ENCODE peak calls at places on chromosomes 3 and 15, in ten cellular contexts. H is CD4-positive, CD25-positive, alpha-beta regulatory T cell; N is left lung; W is psoas muscle; V is OCI-LY7; M is osteoblast; O is aorta; G is neural progenitor cell; X is upper lobe of right lung; C is tibial nerve. Q is an unnamed sample.

GRCh38 chr3:8793242-8793641 is 23.8 kb upstream of the OXTR start:
- DNase-seq in H (no peak), N (no peak), W (no peak), V (no peak), M (peak; percentile 89), O (no peak), G (no peak), X (no peak), C (no peak), Q (no peak)

GRCh38 chr15:64249406-64249805 is 86.6 kb upstream of the PPIB start:
- DNase-seq in H (no peak), N (no peak), W (no peak), V (no peak), M (no peak), O (no peak), G (no peak), X (no peak), C (no peak), Q (no peak)

GRCh38 chr3:132079150-132079549 is 44.3 kb upstream of the CPNE4 start:
- DNase-seq in H (no peak), N (no peak), W (no peak), V (no peak), M (peak; percentile 15), O (no peak), G (no peak), X (no peak), C (no peak), Q (no peak)

GRCh38 chr3:29426302-29427226 is 145.7 kb downstream of the RBMS3 start:
- DNase-seq in H (no peak), N (no peak), W (no peak), V (no peak), M (no peak), O (no peak), G (no peak), X (no peak), C (no peak), Q (no peak)

GRCh38 chr15:96331942-96332853 is 1.7 kb downstream of the NR2F2 start:
- DNase-seq in H (no peak), N (peak; percentile 82), W (peak; percentile 67), V (no peak), M (peak; percentile 81), O (no peak), G (peak; percentile 59), X (peak; percentile 80), C (peak; percentile 4), Q (no peak)

GRCh38 chr15:35876762-35877161 is 330.8 kb upstream of the DPH6 start:
- DNase-seq in H (no peak), N (no peak), W (no peak), V (no peak), M (peak; percentile 6), O (no peak), G (no peak), X (no peak), C (no peak), Q (no peak)

GRCh38 chr15:38187646-38188313 is 64.9 kb upstream of the SPRED1 start:
- DNase-seq in H (no peak), N (no peak), W (no peak), V (no peak), M (no peak), O (no peak), G (no peak), X (no peak), C (no peak), Q (no peak)

GRCh38 chr3:42052867-42053351 is 38.2 kb upstream of the TRAK1 start:
- DNase-seq in H (no peak), N (no peak), W (no peak), V (no peak), M (no peak), O (no peak), G (peak; percentile 34), X (no peak), C (no peak), Q (no peak)

GRCh38 chr15:68515371-68516095 is 63.3 kb upstream of the CORO2B start:
- DNase-seq in H (no peak), N (no peak), W (no peak), V (no peak), M (no peak), O (no peak), G (no peak), X (no peak), C (no peak), Q (no peak)

GRCh38 chr15:36943496-36944361 is 156.6 kb downstream of the MEIS2 start:
- DNase-seq in H (no peak), N (no peak), W (no peak), V (no peak), M (no peak), O (no peak), G (peak; percentile 73), X (no peak), C (no peak), Q (no peak)

GRCh38 chr15:29183071-29183831 is 86.4 kb downstream of the NSMCE3 start:
- DNase-seq in H (no peak), N (no peak), W (no peak), V (no peak), M (peak; percentile 62), O (no peak), G (no peak), X (no peak), C (no peak), Q (no peak)

GRCh38 chr3:71225951-71226564 is 357.5 kb downstream of the FOXP1 start:
- DNase-seq in H (no peak), N (no peak), W (no peak), V (no peak), M (no peak), O (peak; percentile 62), G (no peak), X (no peak), C (no peak), Q (no peak)

GRCh38 chr3:56682458-56683121 is 475 bp downstream of the TASOR start:
- DNase-seq in H (peak; percentile 82), N (peak; percentile 93), W (peak; percentile 73), V (peak; percentile 86), M (peak; percentile 91), O (peak; percentile 81), G (peak; percentile 91), X (peak; percentile 89), C (peak; percentile 57), Q (peak; percentile 74)
- H3K9me3 ChIP-seq in H (no peaks in the 10 kb centered on the region), N (peaks cover 3% of the 10 kb centered on the region), W (no peaks in the 10 kb centered on the region), V (peaks cover 5% of the 10 kb centered on the region), M (no peaks in the 10 kb centered on the region), O (no peaks in the 10 kb centered on the region), G (peaks cover 10% of the 10 kb centered on the region), X (no peaks in the 10 kb centered on the region), C (no peaks in the 10 kb centered on the region), Q (no peaks in the 10 kb centered on the region)

GRCh38 chr3:26279091-26279490 is 343.5 kb upstream of the LRRC3B start:
- DNase-seq in H (no peak), N (no peak), W (no peak), V (no peak), M (no peak), O (no peak), G (no peak), X (no peak), C (no peak), Q (no peak)

GRCh38 chr3:26280517-26280916 is 342.1 kb upstream of the LRRC3B start:
- DNase-seq in H (no peak), N (no peak), W (no peak), V (no peak), M (no peak), O (no peak), G (no peak), X (no peak), C (no peak), Q (no peak)

DNA sequence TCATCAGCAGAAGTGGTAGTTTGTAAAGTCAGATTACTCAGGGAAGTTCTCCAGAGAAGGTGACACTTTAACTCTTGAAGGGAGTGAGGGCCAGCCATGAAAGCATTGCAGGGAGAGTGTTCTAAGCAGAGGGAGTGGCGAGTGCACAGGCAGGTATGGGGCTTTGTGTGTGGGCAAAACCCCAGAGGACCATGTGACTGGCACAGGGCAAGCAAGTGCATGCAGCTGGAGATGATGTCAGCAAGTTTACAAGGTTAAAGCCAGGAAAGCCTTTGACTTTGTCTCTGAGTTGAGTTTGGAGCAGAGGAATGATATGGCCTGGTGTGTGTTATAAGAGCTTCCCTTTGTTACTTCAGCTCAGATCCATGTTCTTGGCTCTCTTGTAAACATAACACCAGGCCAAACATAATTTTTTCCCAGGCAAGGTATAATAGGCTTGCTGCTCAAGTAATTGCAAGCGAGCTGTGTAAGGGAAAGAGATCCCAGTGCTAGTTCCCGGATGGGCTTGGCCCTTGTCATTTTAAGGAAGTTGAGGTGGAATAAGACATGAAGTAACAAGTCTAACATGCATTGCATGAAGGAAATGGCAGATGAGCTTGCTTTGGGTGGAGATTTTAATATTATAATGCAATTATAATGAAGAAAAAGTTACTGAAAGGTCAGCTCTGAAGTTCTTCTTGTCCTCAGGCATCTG is 341.1 kb upstream of the LRRC3B start:
- DNase-seq in H (no peak), N (no peak), W (no peak), V (no peak), M (no peak), O (no peak), G (no peak), X (no peak), C (no peak), Q (no peak)
- H3K9me3 ChIP-seq in H (peaks cover 15% of the 10 kb centered on the region), N (no peaks in the 10 kb centered on the region), W (peaks cover 12% of the 10 kb centered on the region), V (no peaks in the 10 kb centered on the region), M (peaks cover 7% of the 10 kb centered on the region), O (peaks cover 11% of the 10 kb centered on the region), G (no peaks in the 10 kb centered on the region), X (peaks cover 6% of the 10 kb centered on the region), C (no peaks in the 10 kb centered on the region), Q (peaks cover 18% of the 10 kb centered on the region)

GRCh38 chr3:1843111-1843510 is 255.6 kb upstream of the CNTN4 start:
- DNase-seq in H (no peak), N (no peak), W (no peak), V (no peak), M (no peak), O (no peak), G (no peak), X (no peak), C (no peak), Q (no peak)

GRCh38 chr3:1847571-1847970 is 251.1 kb upstream of the CNTN4 start:
- DNase-seq in H (no peak), N (no peak), W (no peak), V (no peak), M (no peak), O (no peak), G (no peak), X (no peak), C (no peak), Q (no peak)

GRCh38 chr3:1852950-1853349 is 245.7 kb upstream of the CNTN4 start:
- DNase-seq in H (no peak), N (no peak), W (no peak), V (no peak), M (no peak), O (no peak), G (no peak), X (no peak), C (no peak), Q (no peak)

GRCh38 chr3:1848935-1849334 is 249.7 kb upstream of the CNTN4 start:
- DNase-seq in H (no peak), N (no peak), W (no peak), V (no peak), M (no peak), O (no peak), G (no peak), X (no peak), C (no peak), Q (no peak)
- H3K9me3 ChIP-seq in H (no peaks in the 10 kb centered on the region), N (no peaks in the 10 kb centered on the region), W (no peaks in the 10 kb centered on the region), V (no peaks in the 10 kb centered on the region), M (no peaks in the 10 kb centered on the region), O (no peaks in the 10 kb centered on the region), G (no peaks in the 10 kb centered on the region), X (no peaks in the 10 kb centered on the region), C (no peaks in the 10 kb centered on the region), Q (no peaks in the 10 kb centered on the region)

DNA sequence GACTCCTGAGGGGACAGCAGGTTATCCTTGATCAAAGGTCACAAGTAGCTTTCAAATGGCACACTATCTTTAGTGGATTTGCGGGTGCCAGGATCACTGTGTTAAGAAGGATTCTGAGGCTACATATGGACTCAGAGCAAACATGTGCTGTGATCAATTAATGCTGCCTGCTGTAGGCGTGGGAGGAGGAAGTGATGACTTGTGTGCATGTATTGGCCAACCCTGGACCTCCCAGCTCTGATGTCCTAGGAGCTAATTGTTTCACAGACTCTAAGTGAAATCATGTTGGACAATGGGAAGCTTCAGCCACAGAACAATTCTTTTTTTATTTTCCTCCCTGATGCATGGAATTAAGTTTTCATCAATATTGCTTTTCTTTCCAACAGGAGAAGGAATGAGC is 24.4 kb downstream of the FAH start:
- DNase-seq in H (no peak), N (no peak), W (no peak), V (no peak), M (no peak), O (no peak), G (no peak), X (no peak), C (no peak), Q (no peak)
- H3K9me3 ChIP-seq in H (no peaks in the 10 kb centered on the region), N (no peaks in the 10 kb centered on the region), W (no peaks in the 10 kb centered on the region), V (no peaks in the 10 kb centered on the region), M (no peaks in the 10 kb centered on the region), O (no peaks in the 10 kb centered on the region), G (no peaks in the 10 kb centered on the region), X (no peaks in the 10 kb centered on the region), C (no peaks in the 10 kb centered on the region), Q (no peaks in the 10 kb centered on the region)